ENCODE peak calls at places on chromosome 22, in eight cellular contexts. A is fibroblast of pulmonary artery; T is activated CD4-positive, alpha-beta T cell treated with anti-CD3 and anti-CD28 coated beads for 24 hours; N is iris pigment epithelial cell; O is NCI-H1930; Y is activated naive CD8-positive, alpha-beta T cell treated with anti-CD3 and anti-CD28 coated beads for 36 hours; E is neural progenitor cell; J is LHCN-M2. U is an unnamed sample.

GRCh38 chr22:17994424-17995108 is 29.8 kb downstream of the MICAL3 start:
- DNase-seq in J (no peak), A (no peak), Y (no peak), T (no peak), O (no peak), N (no peak), E (no peak), U (no peak)

GRCh38 chr22:46411347-46411746 is 75.8 kb downstream of the TRMU start:
- DNase-seq in E (no peak), J (no peak), T (no peak), A (no peak), O (no peak), N (no peak), Y (no peak), U (no peak)

GRCh38 chr22:41915035-41915782 is at the start of gene SHISA8:
- DNase-seq in E (peak; percentile 79), T (peak; percentile 38), J (no peak), O (no peak), N (peak; percentile 49), Y (peak; percentile 61), A (peak; percentile 29), U (peak; percentile 87)

GRCh38 chr22:21000215-21000986 is 1.5 kb downstream of the THAP7 start:
- DNase-seq in N (no peak), E (no peak), J (no peak), Y (no peak), A (no peak), T (no peak), O (no peak), U (no peak)

GRCh38 chr22:12601870-12602779 is 2925.9 kb upstream of the OR11H1 start:
- DNase-seq in T (no peak), E (no peak), O (no peak), A (no peak), N (no peak), Y (no peak), J (no peak), U (peak; percentile 80)

GRCh38 chr22:27820896-27821866 is 19.6 kb upstream of the MN1 start:
- DNase-seq in J (no peak), E (peak; percentile 57), N (no peak), O (no peak), T (no peak), A (no peak), Y (no peak), U (peak; percentile 30)

GRCh38 chr22:20999350-21000214 is 2.3 kb downstream of the THAP7 start:
- DNase-seq in E (no peak), O (no peak), T (no peak), N (no peak), A (no peak), J (no peak), Y (no peak), U (no peak)

GRCh38 chr22:26851125-26851524 is 193.7 kb downstream of the MIAT start:
- DNase-seq in N (no peak), J (no peak), E (no peak), Y (no peak), T (no peak), A (no peak), O (no peak), U (no peak)

GRCh38 chr22:26608129-26608528 is 9.7 kb downstream of the CRYBB1 start:
- DNase-seq in E (peak; percentile 45), A (no peak), J (no peak), O (no peak), Y (no peak), T (no peak), N (no peak), U (no peak)

GRCh38 chr22:33073989-33074391 is 15.8 kb upstream of the SYN3 start:
- DNase-seq in Y (no peak), A (peak; percentile 33), E (no peak), O (no peak), J (peak; percentile 1), N (peak; percentile 10), T (no peak), U (no peak)

GRCh38 chr22:17303840-17304779 is 65.2 kb upstream of the CECR2 start:
- DNase-seq in N (no peak), T (peak; percentile 16), E (no peak), Y (peak; percentile 75), J (no peak), O (no peak), A (no peak), U (no peak)

GRCh38 chr22:49308300-49308699 is 519.4 kb downstream of the BRD1 start:
- DNase-seq in J (no peak), T (no peak), E (no peak), Y (no peak), O (no peak), A (no peak), N (no peak), U (peak; percentile 23)

GRCh38 chr22:17607891-17608521 is 20.5 kb downstream of the ATP6V1E1 start:
- DNase-seq in J (no peak), O (no peak), T (no peak), E (no peak), A (no peak), Y (no peak), N (no peak), U (no peak)

U was measured in aorta.